ENCODE peak calls at places on chromosomes 4 and X, in seven cellular contexts. D is NCI-H446 treated with DMSO at 0.1 percent for 48 hours, P is fibroblast of the conjunctiva, V is HS-27A, T is NT2/D1, M is Caki2, A is psoas muscle. C is an unnamed sample.
A peak's percentile ranks its signal among the peaks of the same experiment; 100 is the strongest.

GRCh38 chr4:139963708-139964107 is 190.3 kb downstream of the MAML3 start:
- DNase-seq in M (no peak), V (no peak), T (no peak), A (no peak), D (peak; percentile 87), P (no peak), C (no peak)

GRCh38 chr4:156230151-156230550 is 276.5 kb upstream of the CTSO start:
- DNase-seq in T (no peak), M (no peak), P (no peak), D (no peak), V (no peak), A (no peak), C (no peak)

GRCh38 chrX:40877869-40878268 is 142.5 kb upstream of the MED14 start:
- DNase-seq in A (no peak), T (no peak), M (no peak), V (no peak), D (peak; percentile 4), P (no peak), C (peak; percentile 26)

GRCh38 chrX:68848189-68848940 is 19.5 kb downstream of the EFNB1 start:
- DNase-seq in A (no peak), V (no peak), M (no peak), P (no peak), D (no peak), T (no peak), C (no peak)

GRCh38 chr4:61276034-61276433 is 75.9 kb downstream of the ADGRL3 start:
- DNase-seq in P (no peak), A (no peak), D (no peak), V (no peak), T (no peak), M (no peak), C (no peak)

GRCh38 chrX:97876697-97877407 is 993.1 kb downstream of the RPA4 start:
- DNase-seq in V (no peak), M (no peak), T (no peak), P (no peak), D (peak; percentile 16), A (no peak), C (no peak)

GRCh38 chrX:111447298-111447697 is 35.3 kb upstream of the DCX start:
- DNase-seq in T (peak; percentile 23), P (no peak), A (no peak), M (no peak), D (peak; percentile 16), V (no peak), C (peak; percentile 52)

GRCh38 chr4:1080961-1081688 is 32.2 kb downstream of the RNF212 start:
- DNase-seq in M (peak; percentile 70), A (no peak), V (no peak), T (no peak), D (no peak), P (no peak), C (no peak)

GRCh38 chrX:20412871-20413486 is 146.3 kb upstream of the RPS6KA3 start:
- DNase-seq in V (no peak), T (no peak), D (no peak), M (no peak), A (no peak), P (no peak), C (no peak)

GRCh38 chr4:172390341-172390740 is 577.1 kb downstream of the GALNTL6 start:
- DNase-seq in M (no peak), A (no peak), D (no peak), T (no peak), V (no peak), P (no peak), C (no peak)

GRCh38 chr4:60590116-60590515 is 610.0 kb upstream of the ADGRL3 start:
- DNase-seq in M (no peak), T (no peak), V (no peak), D (no peak), P (no peak), A (no peak), C (no peak)

GRCh38 chr4:17811078-17811603 is 362 bp downstream of the NCAPG start:
- DNase-seq in D (no peak), T (no peak), M (no peak), A (peak; percentile 16), P (no peak), V (no peak), C (no peak)

GRCh38 chr4:65592089-65592488 is 78.2 kb downstream of the EPHA5 start:
- DNase-seq in V (no peak), D (peak; percentile 51), A (no peak), M (no peak), T (no peak), P (no peak), C (no peak)

GRCh38 chr4:15805583-15806517 is 27.7 kb downstream of the CD38 start:
- DNase-seq in V (peak; percentile 22), D (peak; percentile 9), T (peak; percentile 65), M (peak; percentile 28), A (no peak), P (peak; percentile 53), C (peak; percentile 74)

GRCh38 chr4:94525993-94526740 is 74.4 kb downstream of the PDLIM5 start:
- DNase-seq in M (no peak), D (no peak), T (no peak), A (no peak), V (no peak), P (no peak), C (no peak)

GRCh38 chrX:151416521-151417048 is 19.6 kb downstream of the VMA21 start:
- DNase-seq in P (no peak), M (no peak), T (no peak), D (no peak), A (no peak), V (no peak), C (no peak)

GRCh38 chr4:41305486-41305885 is 48.8 kb downstream of the UCHL1 start:
- DNase-seq in M (no peak), A (no peak), V (no peak), T (no peak), D (no peak), P (no peak), C (no peak)

C was measured in HAP-1.